ENCODE peak calls at places on chromosomes 11 and 22, in four cellular contexts. One of them, this sample, is unnamed.

GRCh38 chr11:30487200-30487898 is 98.8 kb downstream of the MPPED2 start:
- DNase-seq in stimulated activated effector memory CD8-positive, alpha-beta T cell treated with anti-CD3 and anti-CD28 coated beads, Interleukin-12 subunit alpha, Interleukin-12 subunit beta, amount 100 ng/mL, for 72 hours: no peak
- DNase-seq in WTC11: no peak
- DNase-seq in IMR-90: peak
- DNase-seq in this sample: no peak

GRCh38 chr11:79678780-79679468 is 238.1 kb upstream of the TENM4 start:
- DNase-seq in WTC11: no peak
- DNase-seq in IMR-90: no peak
- DNase-seq in stimulated activated effector memory CD8-positive, alpha-beta T cell treated with anti-CD3 and anti-CD28 coated beads, Interleukin-12 subunit alpha, Interleukin-12 subunit beta, amount 100 ng/mL, for 72 hours: no peak
- DNase-seq in this sample: no peak

GRCh38 chr11:2794419-2794795 is 91.2 kb downstream of the CDKN1C start:
- DNase-seq in WTC11: peak
- DNase-seq in stimulated activated effector memory CD8-positive, alpha-beta T cell treated with anti-CD3 and anti-CD28 coated beads, Interleukin-12 subunit alpha, Interleukin-12 subunit beta, amount 100 ng/mL, for 72 hours: no peak
- DNase-seq in IMR-90: no peak
- DNase-seq in this sample: no peak

GRCh38 chr22:19038728-19039447 is 83.3 kb downstream of the DGCR2 start:
- DNase-seq in IMR-90: no peak
- DNase-seq in stimulated activated effector memory CD8-positive, alpha-beta T cell treated with anti-CD3 and anti-CD28 coated beads, Interleukin-12 subunit alpha, Interleukin-12 subunit beta, amount 100 ng/mL, for 72 hours: no peak
- DNase-seq in WTC11: peak
- DNase-seq in this sample: no peak

GRCh38 chr22:30423296-30423958 is 2.1 kb upstream of the MTFP1 start:
- DNase-seq in WTC11: peak
- DNase-seq in IMR-90: no peak
- DNase-seq in stimulated activated effector memory CD8-positive, alpha-beta T cell treated with anti-CD3 and anti-CD28 coated beads, Interleukin-12 subunit alpha, Interleukin-12 subunit beta, amount 100 ng/mL, for 72 hours: no peak
- DNase-seq in this sample: no peak

GRCh38 chr11:14687456-14687855 is 43.9 kb downstream of the PDE3B start:
- DNase-seq in stimulated activated effector memory CD8-positive, alpha-beta T cell treated with anti-CD3 and anti-CD28 coated beads, Interleukin-12 subunit alpha, Interleukin-12 subunit beta, amount 100 ng/mL, for 72 hours: no peak
- DNase-seq in WTC11: no peak
- DNase-seq in IMR-90: no peak
- DNase-seq in this sample: no peak

GRCh38 chr11:2932850-2933251 is 3.6 kb upstream of the PHLDA2 start:
- DNase-seq in WTC11: no peak
- DNase-seq in IMR-90: peak
- DNase-seq in stimulated activated effector memory CD8-positive, alpha-beta T cell treated with anti-CD3 and anti-CD28 coated beads, Interleukin-12 subunit alpha, Interleukin-12 subunit beta, amount 100 ng/mL, for 72 hours: no peak
- DNase-seq in this sample: no peak

GRCh38 chr11:102177974-102178631 is 67.9 kb downstream of the YAP1 start:
- DNase-seq in stimulated activated effector memory CD8-positive, alpha-beta T cell treated with anti-CD3 and anti-CD28 coated beads, Interleukin-12 subunit alpha, Interleukin-12 subunit beta, amount 100 ng/mL, for 72 hours: no peak
- DNase-seq in WTC11: no peak
- DNase-seq in IMR-90: peak
- DNase-seq in this sample: no peak

GRCh38 chr11:134755535-134755934 is 343.5 kb upstream of the B3GAT1 start:
- DNase-seq in stimulated activated effector memory CD8-positive, alpha-beta T cell treated with anti-CD3 and anti-CD28 coated beads, Interleukin-12 subunit alpha, Interleukin-12 subunit beta, amount 100 ng/mL, for 72 hours: peak
- DNase-seq in WTC11: no peak
- DNase-seq in IMR-90: no peak
- DNase-seq in this sample: no peak

GRCh38 chr22:36305813-36306212 is 52.9 kb downstream of the APOL1 start:
- DNase-seq in stimulated activated effector memory CD8-positive, alpha-beta T cell treated with anti-CD3 and anti-CD28 coated beads, Interleukin-12 subunit alpha, Interleukin-12 subunit beta, amount 100 ng/mL, for 72 hours: no peak
- DNase-seq in IMR-90: no peak
- DNase-seq in WTC11: no peak
- DNase-seq in this sample: no peak

GRCh38 chr11:69915151-69915500 is 95.9 kb upstream of the FGF3 start:
- DNase-seq in stimulated activated effector memory CD8-positive, alpha-beta T cell treated with anti-CD3 and anti-CD28 coated beads, Interleukin-12 subunit alpha, Interleukin-12 subunit beta, amount 100 ng/mL, for 72 hours: no peak
- DNase-seq in WTC11: no peak
- DNase-seq in IMR-90: peak
- DNase-seq in this sample: no peak

GRCh38 chr11:122808494-122808893 is 29.8 kb upstream of the CRTAM start:
- DNase-seq in WTC11: no peak
- DNase-seq in stimulated activated effector memory CD8-positive, alpha-beta T cell treated with anti-CD3 and anti-CD28 coated beads, Interleukin-12 subunit alpha, Interleukin-12 subunit beta, amount 100 ng/mL, for 72 hours: no peak
- DNase-seq in IMR-90: peak
- DNase-seq in this sample: no peak

GRCh38 chr22:37231406-37232139 is 12.5 kb downstream of the RAC2 start:
- DNase-seq in IMR-90: no peak
- DNase-seq in stimulated activated effector memory CD8-positive, alpha-beta T cell treated with anti-CD3 and anti-CD28 coated beads, Interleukin-12 subunit alpha, Interleukin-12 subunit beta, amount 100 ng/mL, for 72 hours: no peak
- DNase-seq in WTC11: no peak
- DNase-seq in this sample: no peak

GRCh38 chr11:107770546-107770945 is 58.7 kb upstream of the SLN start:
- DNase-seq in IMR-90: peak
- DNase-seq in WTC11: no peak
- DNase-seq in stimulated activated effector memory CD8-positive, alpha-beta T cell treated with anti-CD3 and anti-CD28 coated beads, Interleukin-12 subunit alpha, Interleukin-12 subunit beta, amount 100 ng/mL, for 72 hours: no peak
- DNase-seq in this sample: no peak

GRCh38 chr22:30561402-30562154 is 12.9 kb downstream of the GAL3ST1 start:
- DNase-seq in IMR-90: no peak
- DNase-seq in stimulated activated effector memory CD8-positive, alpha-beta T cell treated with anti-CD3 and anti-CD28 coated beads, Interleukin-12 subunit alpha, Interleukin-12 subunit beta, amount 100 ng/mL, for 72 hours: no peak
- DNase-seq in WTC11: peak
- DNase-seq in this sample: no peak

GRCh38 chr22:45996241-45997076 is 19.5 kb upstream of the WNT7B start:
- DNase-seq in stimulated activated effector memory CD8-positive, alpha-beta T cell treated with anti-CD3 and anti-CD28 coated beads, Interleukin-12 subunit alpha, Interleukin-12 subunit beta, amount 100 ng/mL, for 72 hours: no peak
- DNase-seq in IMR-90: peak
- DNase-seq in WTC11: no peak
- DNase-seq in this sample: no peak

GRCh38 chr11:64436025-64436424 is 77.1 kb downstream of the RPS6KA4 start:
- DNase-seq in stimulated activated effector memory CD8-positive, alpha-beta T cell treated with anti-CD3 and anti-CD28 coated beads, Interleukin-12 subunit alpha, Interleukin-12 subunit beta, amount 100 ng/mL, for 72 hours: no peak
- DNase-seq in WTC11: no peak
- DNase-seq in IMR-90: no peak
- DNase-seq in this sample: no peak

GRCh38 chr11:119651802-119652584 is 77.0 kb downstream of the NECTIN1 start:
- DNase-seq in stimulated activated effector memory CD8-positive, alpha-beta T cell treated with anti-CD3 and anti-CD28 coated beads, Interleukin-12 subunit alpha, Interleukin-12 subunit beta, amount 100 ng/mL, for 72 hours: no peak
- DNase-seq in WTC11: peak
- DNase-seq in IMR-90: no peak
- DNase-seq in this sample: no peak

This sample was measured in memory B cell.